ENCODE peak calls at places on chromosomes 4 and X, in seven cellular contexts. R is Peyer's patch, B is endothelial cell of umbilical vein, I is thyroid gland, F is cardiac muscle cell, Q is PC-3, V is WERI-Rb-1. Y is an unnamed sample.

GRCh38 chrX:30521440-30522182 is 56.0 kb downstream of the TASL start:
- DNase-seq in R (no peak), B (no peak), I (no peak), F (peak), Q (peak), V (no peak), Y (no peak)

GRCh38 chr4:13711233-13711775 is 83.8 kb upstream of the BOD1L1 start:
- DNase-seq in R (no peak), B (no peak), I (no peak), F (no peak), Q (no peak), V (no peak), Y (no peak)

GRCh38 chr4:128668566-128668965 is 140.9 kb upstream of the JADE1 start:
- DNase-seq in R (no peak), B (no peak), I (no peak), F (no peak), Q (no peak), V (no peak), Y (no peak)

GRCh38 chr4:41359069-41359769 is 102.5 kb downstream of the UCHL1 start:
- DNase-seq in R (no peak), B (no peak), I (peak), F (no peak), Q (no peak), V (peak), Y (no peak)

GRCh38 chr4:169080970-169081369 is 70.9 kb upstream of the CBR4 start:
- DNase-seq in R (no peak), B (peak), I (peak), F (no peak), Q (peak), V (no peak), Y (no peak)

GRCh38 chr4:11857881-11858280 is 429.2 kb upstream of the HS3ST1 start:
- DNase-seq in R (no peak), B (no peak), I (no peak), F (no peak), Q (no peak), V (no peak), Y (no peak)

GRCh38 chr4:93066746-93067145 is 761.8 kb upstream of the ATOH1 start:
- DNase-seq in R (no peak), B (no peak), I (no peak), F (no peak), Q (peak), V (no peak), Y (no peak)

GRCh38 chr4:186724861-186725419 is 1.3 kb upstream of the FAT1 start:
- DNase-seq in R (no peak), B (peak), I (peak), F (peak), Q (no peak), V (no peak), Y (no peak)

GRCh38 chrX:47264507-47265173 is 31.8 kb downstream of the USP11 start:
- DNase-seq in R (no peak), B (peak), I (no peak), F (no peak), Q (peak), V (no peak), Y (no peak)

GRCh38 chrX:69932323-69932722 is 117.4 kb downstream of the AWAT2 start:
- DNase-seq in R (no peak), B (no peak), I (no peak), F (peak), Q (no peak), V (no peak), Y (no peak)

GRCh38 chrX:104370089-104370488 is 115.4 kb upstream of the ESX1 start:
- DNase-seq in R (no peak), B (no peak), I (peak), F (peak), Q (peak), V (no peak), Y (no peak)

GRCh38 chrX:54359408-54359807 is 1.6 kb upstream of the WNK3 start:
- DNase-seq in R (no peak), B (no peak), I (no peak), F (no peak), Q (no peak), V (no peak), Y (no peak)

GRCh38 chrX:7233632-7234406 is 85.9 kb upstream of the PUDP start:
- DNase-seq in R (no peak), B (no peak), I (no peak), F (no peak), Q (no peak), V (no peak), Y (no peak)

GRCh38 chr4:161658658-161659057 is 505.1 kb downstream of the FSTL5 start:
- DNase-seq in R (no peak), B (no peak), I (no peak), F (no peak), Q (no peak), V (no peak), Y (no peak)

GRCh38 chrX:68834371-68835103 is 5.7 kb downstream of the EFNB1 start:
- DNase-seq in R (peak), B (no peak), I (peak), F (no peak), Q (no peak), V (no peak), Y (no peak)

GRCh38 chr4:34422472-34422871 is 1821.8 kb downstream of the ARAP2 start:
- DNase-seq in R (no peak), B (no peak), I (no peak), F (no peak), Q (peak), V (no peak), Y (no peak)

GRCh38 chr4:69546121-69546520 is 50.4 kb upstream of the UGT2B4 start:
- DNase-seq in R (no peak), B (no peak), I (no peak), F (no peak), Q (peak), V (no peak), Y (no peak)

GRCh38 chr4:169660929-169661328 is 40.6 kb downstream of the CLCN3 start:
- DNase-seq in R (no peak), B (no peak), I (no peak), F (no peak), Q (no peak), V (no peak), Y (no peak)

GRCh38 chr4:108849611-108850406 is 87.0 kb upstream of the ETNPPL start:
- DNase-seq in R (no peak), B (no peak), I (no peak), F (no peak), Q (peak), V (no peak), Y (no peak)

GRCh38 chrX:31228415-31228832 is 156.6 kb upstream of the FTHL17 start:
- DNase-seq in R (no peak), B (no peak), I (peak), F (no peak), Q (no peak), V (no peak), Y (no peak)

GRCh38 chrX:136480383-136480782 is 7.4 kb upstream of the BRS3 start:
- DNase-seq in R (no peak), B (no peak), I (peak), F (no peak), Q (no peak), V (no peak), Y (no peak)

GRCh38 chrX:123153846-123154335 is 30.2 kb upstream of the GRIA3 start:
- DNase-seq in R (no peak), B (no peak), I (no peak), F (no peak), Q (no peak), V (no peak), Y (no peak)

GRCh38 chr4:89268572-89269180 is 38.9 kb downstream of the GPRIN3 start:
- DNase-seq in R (no peak), B (no peak), I (no peak), F (no peak), Q (no peak), V (no peak), Y (no peak)

GRCh38 chr4:77938560-77938959 is 75.9 kb downstream of the MRPL1 start:
- DNase-seq in R (no peak), B (no peak), I (no peak), F (no peak), Q (no peak), V (no peak), Y (no peak)
- TF ChIP-seq CTCF in R (no peak), B (no peak), I (no peak), F (no peak), Q (no peak), V (no peak), Y (no peak)

GRCh38 chr4:6420036-6420435 is 52.4 kb downstream of the PPP2R2C start:
- DNase-seq in R (no peak), B (no peak), I (no peak), F (no peak), Q (no peak), V (no peak), Y (no peak)
- H3K4me3 ChIP-seq in R (no peak), B (no peak), I (no peak), F (no peak), Q (no peak), V (no peak), Y (no peak)

DNA sequence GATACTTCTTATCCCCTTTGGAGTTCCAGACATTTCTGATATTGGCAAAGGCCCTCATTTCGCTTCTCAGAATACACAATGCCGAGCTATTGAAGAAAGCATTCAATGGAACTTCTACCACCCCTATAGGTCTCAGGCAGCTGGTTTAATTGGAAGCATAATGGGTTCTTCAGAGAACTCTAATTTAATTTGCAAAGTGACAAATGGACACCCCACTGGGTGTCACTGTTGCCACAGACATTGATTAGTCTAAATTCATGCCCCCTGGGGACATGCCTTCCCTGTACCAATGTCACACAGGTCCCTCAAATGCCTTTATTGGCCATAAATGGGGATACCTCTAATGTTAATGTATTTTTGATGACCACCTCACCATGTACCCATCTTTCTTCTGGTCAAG is 22.9 kb upstream of the TMEM255A start:
- DNase-seq in R (no peak), B (no peak), I (no peak), F (no peak), Q (no peak), V (no peak), Y (no peak)
- TF ChIP-seq CTCF in R (no peak), B (no peak), I (no peak), F (no peak), Q (peak), V (no peak), Y (no peak)

GRCh38 chr4:86274642-86275041 is 85.2 kb downstream of the MAPK10 start:
- DNase-seq in R (no peak), B (no peak), I (no peak), F (no peak), Q (no peak), V (no peak), Y (no peak)

GRCh38 chr4:86279247-86279960 is 80.4 kb downstream of the MAPK10 start:
- DNase-seq in R (no peak), B (no peak), I (no peak), F (no peak), Q (no peak), V (no peak), Y (no peak)

GRCh38 chr4:86283341-86283740 is 76.5 kb downstream of the MAPK10 start:
- DNase-seq in R (no peak), B (no peak), I (no peak), F (no peak), Q (no peak), V (no peak), Y (no peak)

GRCh38 chr4:86280246-86280645 is 79.6 kb downstream of the MAPK10 start:
- DNase-seq in R (no peak), B (no peak), I (no peak), F (no peak), Q (no peak), V (no peak), Y (no peak)
- H3K4me3 ChIP-seq in R (no peak), B (no peak), I (no peak), F (no peak), Q (no peak), V (no peak), Y (no peak)